ENCODE peak calls at places on chromosomes 11 and 22, in eight cellular contexts. One of them, this sample, is unnamed.

GRCh38 chr22:30825711-30826505 is 131.2 kb downstream of the OSBP2 start:
- DNase-seq in stimulated activated naive B cell treated with anti-CD40 and anti-IgM and Interleukin-4, amounts not matched to agents 10 μg/mL and 1 μg/mL and 100 μg/mL, for 72 hours: no peak
- DNase-seq in activated CD4-positive, alpha-beta memory T cell treated with anti-CD3 and anti-CD28 coated beads for 36 hours: no peak
- DNase-seq in heart right ventricle: no peak
- DNase-seq in kidney glomerular epithelial cell: no peak
- DNase-seq in T-cell: no peak
- DNase-seq in ureter: no peak
- DNase-seq in stimulated activated CD8-positive, alpha-beta memory T cell treated with anti-CD3 and anti-CD28 coated beads, Interleukin-4, amount 100 ng/mL, for 4 hours: no peak
- DNase-seq in this sample: no peak

GRCh38 chr22:47304854-47305253 is 542.4 kb downstream of the TBC1D22A start:
- DNase-seq in heart right ventricle: no peak
- DNase-seq in stimulated activated naive B cell treated with anti-CD40 and anti-IgM and Interleukin-4, amounts not matched to agents 10 μg/mL and 1 μg/mL and 100 μg/mL, for 72 hours: no peak
- DNase-seq in kidney glomerular epithelial cell: no peak
- DNase-seq in stimulated activated CD8-positive, alpha-beta memory T cell treated with anti-CD3 and anti-CD28 coated beads, Interleukin-4, amount 100 ng/mL, for 4 hours: no peak
- DNase-seq in T-cell: no peak
- DNase-seq in ureter: peak; percentile 35
- DNase-seq in activated CD4-positive, alpha-beta memory T cell treated with anti-CD3 and anti-CD28 coated beads for 36 hours: no peak
- DNase-seq in this sample: no peak

GRCh38 chr22:50627452-50627913 is 469 bp downstream of the ARSA start:
- DNase-seq in kidney glomerular epithelial cell: no peak
- DNase-seq in heart right ventricle: peak; percentile 40
- DNase-seq in activated CD4-positive, alpha-beta memory T cell treated with anti-CD3 and anti-CD28 coated beads for 36 hours: peak; percentile 37
- DNase-seq in T-cell: no peak
- DNase-seq in stimulated activated CD8-positive, alpha-beta memory T cell treated with anti-CD3 and anti-CD28 coated beads, Interleukin-4, amount 100 ng/mL, for 4 hours: no peak
- DNase-seq in ureter: no peak
- DNase-seq in stimulated activated naive B cell treated with anti-CD40 and anti-IgM and Interleukin-4, amounts not matched to agents 10 μg/mL and 1 μg/mL and 100 μg/mL, for 72 hours: no peak
- DNase-seq in this sample: no peak

GRCh38 chr22:46984751-46985506 is 222.5 kb downstream of the TBC1D22A start:
- DNase-seq in stimulated activated naive B cell treated with anti-CD40 and anti-IgM and Interleukin-4, amounts not matched to agents 10 μg/mL and 1 μg/mL and 100 μg/mL, for 72 hours: no peak
- DNase-seq in stimulated activated CD8-positive, alpha-beta memory T cell treated with anti-CD3 and anti-CD28 coated beads, Interleukin-4, amount 100 ng/mL, for 4 hours: no peak
- DNase-seq in kidney glomerular epithelial cell: peak; percentile 79
- DNase-seq in T-cell: no peak
- DNase-seq in activated CD4-positive, alpha-beta memory T cell treated with anti-CD3 and anti-CD28 coated beads for 36 hours: no peak
- DNase-seq in heart right ventricle: no peak
- DNase-seq in ureter: no peak
- DNase-seq in this sample: no peak

GRCh38 chr11:26193714-26194373 is 138.1 kb upstream of the ANO3 start:
- DNase-seq in stimulated activated naive B cell treated with anti-CD40 and anti-IgM and Interleukin-4, amounts not matched to agents 10 μg/mL and 1 μg/mL and 100 μg/mL, for 72 hours: no peak
- DNase-seq in activated CD4-positive, alpha-beta memory T cell treated with anti-CD3 and anti-CD28 coated beads for 36 hours: no peak
- DNase-seq in heart right ventricle: no peak
- DNase-seq in T-cell: no peak
- DNase-seq in ureter: no peak
- DNase-seq in stimulated activated CD8-positive, alpha-beta memory T cell treated with anti-CD3 and anti-CD28 coated beads, Interleukin-4, amount 100 ng/mL, for 4 hours: no peak
- DNase-seq in kidney glomerular epithelial cell: no peak
- DNase-seq in this sample: no peak

GRCh38 chr11:86981777-86982540 is 26.8 kb upstream of the FZD4 start:
- DNase-seq in T-cell: no peak
- DNase-seq in kidney glomerular epithelial cell: no peak
- DNase-seq in stimulated activated CD8-positive, alpha-beta memory T cell treated with anti-CD3 and anti-CD28 coated beads, Interleukin-4, amount 100 ng/mL, for 4 hours: no peak
- DNase-seq in activated CD4-positive, alpha-beta memory T cell treated with anti-CD3 and anti-CD28 coated beads for 36 hours: no peak
- DNase-seq in ureter: no peak
- DNase-seq in stimulated activated naive B cell treated with anti-CD40 and anti-IgM and Interleukin-4, amounts not matched to agents 10 μg/mL and 1 μg/mL and 100 μg/mL, for 72 hours: no peak
- DNase-seq in heart right ventricle: no peak
- DNase-seq in this sample: no peak

GRCh38 chr11:115645631-115646271 is 141.5 kb upstream of the CADM1 start:
- DNase-seq in stimulated activated naive B cell treated with anti-CD40 and anti-IgM and Interleukin-4, amounts not matched to agents 10 μg/mL and 1 μg/mL and 100 μg/mL, for 72 hours: no peak
- DNase-seq in ureter: no peak
- DNase-seq in activated CD4-positive, alpha-beta memory T cell treated with anti-CD3 and anti-CD28 coated beads for 36 hours: no peak
- DNase-seq in kidney glomerular epithelial cell: no peak
- DNase-seq in T-cell: no peak
- DNase-seq in stimulated activated CD8-positive, alpha-beta memory T cell treated with anti-CD3 and anti-CD28 coated beads, Interleukin-4, amount 100 ng/mL, for 4 hours: no peak
- DNase-seq in heart right ventricle: peak; percentile 62
- DNase-seq in this sample: peak; percentile 89

GRCh38 chr22:44570476-44571445 is 72.7 kb upstream of the RTL6 start:
- DNase-seq in activated CD4-positive, alpha-beta memory T cell treated with anti-CD3 and anti-CD28 coated beads for 36 hours: no peak
- DNase-seq in heart right ventricle: no peak
- DNase-seq in stimulated activated CD8-positive, alpha-beta memory T cell treated with anti-CD3 and anti-CD28 coated beads, Interleukin-4, amount 100 ng/mL, for 4 hours: no peak
- DNase-seq in kidney glomerular epithelial cell: no peak
- DNase-seq in ureter: peak; percentile 32
- DNase-seq in stimulated activated naive B cell treated with anti-CD40 and anti-IgM and Interleukin-4, amounts not matched to agents 10 μg/mL and 1 μg/mL and 100 μg/mL, for 72 hours: no peak
- DNase-seq in T-cell: no peak
- DNase-seq in this sample: no peak

GRCh38 chr11:93100211-93100610 is 97.6 kb downstream of the SLC36A4 start:
- DNase-seq in ureter: no peak
- DNase-seq in activated CD4-positive, alpha-beta memory T cell treated with anti-CD3 and anti-CD28 coated beads for 36 hours: no peak
- DNase-seq in heart right ventricle: no peak
- DNase-seq in kidney glomerular epithelial cell: no peak
- DNase-seq in T-cell: no peak
- DNase-seq in stimulated activated CD8-positive, alpha-beta memory T cell treated with anti-CD3 and anti-CD28 coated beads, Interleukin-4, amount 100 ng/mL, for 4 hours: no peak
- DNase-seq in stimulated activated naive B cell treated with anti-CD40 and anti-IgM and Interleukin-4, amounts not matched to agents 10 μg/mL and 1 μg/mL and 100 μg/mL, for 72 hours: no peak
- DNase-seq in this sample: no peak

GRCh38 chr22:33917744-33918406 is 2.4 kb downstream of the LARGE1 start:
- DNase-seq in activated CD4-positive, alpha-beta memory T cell treated with anti-CD3 and anti-CD28 coated beads for 36 hours: no peak
- DNase-seq in T-cell: no peak
- DNase-seq in heart right ventricle: no peak
- DNase-seq in kidney glomerular epithelial cell: no peak
- DNase-seq in stimulated activated naive B cell treated with anti-CD40 and anti-IgM and Interleukin-4, amounts not matched to agents 10 μg/mL and 1 μg/mL and 100 μg/mL, for 72 hours: peak; percentile 11
- DNase-seq in ureter: no peak
- DNase-seq in stimulated activated CD8-positive, alpha-beta memory T cell treated with anti-CD3 and anti-CD28 coated beads, Interleukin-4, amount 100 ng/mL, for 4 hours: no peak
- DNase-seq in this sample: no peak

This sample was measured in iPS-NIHi11.